ENCODE peak calls at places on chromosome 19, in seven cellular contexts. G is CD4-positive, alpha-beta memory T cell; M is mesenchymal stem cell; W is effector memory CD4-positive, alpha-beta T cell; B is esophagus squamous epithelium; A is breast epithelium; J is heart right ventricle. H is an unnamed sample.

GRCh38 chr19:51663650-51664049 is 17.0 kb upstream of the SIGLEC14 start:
- DNase-seq in B (no peak), M (no peak), J (no peak), W (no peak), A (no peak), G (no peak), H (no peak)

GRCh38 chr19:43901395-43902390 is 33.4 kb downstream of the ZNF45 start:
- DNase-seq in M (peak; percentile 89), A (peak; percentile 72), G (peak; percentile 49), B (peak; percentile 4), J (peak; percentile 76), W (peak; percentile 47), H (no peak)

GRCh38 chr19:29884466-29884865 is 57.6 kb upstream of the URI1 start:
- DNase-seq in W (no peak), G (no peak), B (no peak), M (no peak), A (no peak), J (no peak), H (no peak)

GRCh38 chr19:36417752-36418286 is 625 bp downstream of the ZFP82 start:
- DNase-seq in A (no peak), B (no peak), G (no peak), W (no peak), M (no peak), J (peak; percentile 13), H (no peak)

GRCh38 chr19:3547301-3547731 is 8.3 kb downstream of the TEKTIP1 start:
- DNase-seq in J (no peak), B (no peak), W (no peak), G (no peak), A (no peak), M (no peak), H (no peak)

GRCh38 chr19:23415561-23416191 is 20.4 kb upstream of the ZNF91 start:
- DNase-seq in M (peak; percentile 6), G (no peak), A (no peak), B (no peak), W (no peak), J (peak; percentile 31), H (no peak)

GRCh38 chr19:2540646-2541454 is 64.9 kb downstream of the GADD45B start:
- DNase-seq in W (no peak), G (no peak), M (peak; percentile 98), A (peak; percentile 97), B (no peak), J (peak; percentile 87), H (peak; percentile 75)

GRCh38 chr19:29098863-29099481 is 114.0 kb downstream of the UQCRFS1 start:
- DNase-seq in W (no peak), J (peak; percentile 36), B (no peak), G (no peak), M (no peak), A (no peak), H (peak; percentile 11)

GRCh38 chr19:947707-948533 is 22.1 kb downstream of the ARID3A start:
- DNase-seq in G (no peak), A (no peak), W (no peak), J (peak; percentile 59), B (peak; percentile 54), M (no peak), H (no peak)

GRCh38 chr19:23402388-23402787 is 7.1 kb upstream of the ZNF91 start:
- DNase-seq in G (no peak), W (no peak), A (no peak), J (no peak), B (no peak), M (no peak), H (no peak)

GRCh38 chr19:1125601-1126533 is 22.1 kb downstream of the GPX4 start:
- DNase-seq in A (no peak), J (no peak), M (no peak), B (no peak), G (no peak), W (no peak), H (no peak)

GRCh38 chr19:13092608-13093260 is 9.9 kb downstream of the LYL1 start:
- DNase-seq in M (no peak), A (no peak), B (no peak), G (no peak), J (no peak), W (no peak), H (no peak)

GRCh38 chr19:47446534-47447469 is 24.9 kb downstream of the SLC8A2 start:
- DNase-seq in M (peak; percentile 29), G (no peak), J (no peak), W (no peak), B (no peak), A (no peak), H (no peak)

GRCh38 chr19:55220525-55220924 is 8.0 kb downstream of the TMEM86B start:
- DNase-seq in G (no peak), A (no peak), W (no peak), M (no peak), B (no peak), J (no peak), H (no peak)

GRCh38 chr19:55213547-55213946 is 4.2 kb upstream of the PTPRH start:
- DNase-seq in G (no peak), A (no peak), B (no peak), M (no peak), J (no peak), W (no peak), H (no peak)

GRCh38 chr19:55212447-55212846 is 3.1 kb upstream of the PTPRH start:
- DNase-seq in J (no peak), A (no peak), G (peak; percentile 15), W (no peak), M (no peak), B (no peak), H (no peak)

DNA sequence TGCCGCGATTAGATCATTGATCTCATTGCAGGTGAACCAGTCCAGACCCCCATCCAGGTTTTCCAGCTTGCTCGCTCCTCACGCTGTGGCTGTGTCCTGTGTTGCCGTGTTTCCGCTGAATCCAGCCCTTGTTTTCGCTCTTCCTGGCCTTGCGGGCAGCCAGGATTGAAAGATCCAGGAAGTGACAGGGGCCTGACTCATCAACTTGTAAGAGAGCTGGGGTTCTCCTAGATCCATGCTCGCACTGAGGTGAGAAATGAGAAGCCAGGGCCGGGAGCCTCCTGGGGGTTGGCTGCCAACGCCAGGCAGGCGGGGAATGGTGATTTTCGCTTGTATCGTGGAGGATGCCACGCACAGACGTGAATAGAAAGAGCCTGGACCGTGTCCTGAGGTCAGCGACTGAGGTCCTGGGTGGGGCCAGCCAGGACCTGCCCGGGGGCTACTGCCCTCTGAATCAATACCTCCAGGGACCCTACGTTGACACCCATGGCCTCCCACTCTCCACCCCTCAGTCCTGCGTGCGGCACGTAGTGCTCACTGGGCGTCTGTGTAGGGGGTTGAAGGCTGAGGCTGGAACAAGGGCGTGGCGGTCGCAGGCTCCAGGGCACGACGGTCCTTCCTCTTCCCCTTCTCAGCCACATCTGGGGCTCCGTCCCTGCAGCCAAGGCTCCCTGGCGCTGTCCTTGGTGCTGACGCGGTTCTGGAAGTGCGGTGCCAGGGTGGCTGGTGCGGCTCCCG is 7.3 kb upstream of the PTPRH start:
- DNase-seq in G (peak; percentile 11), W (peak; percentile 11), B (no peak), J (peak; percentile 85), M (peak; percentile 100), A (peak; percentile 70), H (peak; percentile 34)
- H3K27ac ChIP-seq in G (no peak overlapping the region), W (no peak overlapping the region), B (peak overlapping the region; percentile 62), J (peak overlapping the region; percentile 88), M (peak overlapping the region; percentile 78), A (no peak overlapping the region), H (no peak overlapping the region)

DNA sequence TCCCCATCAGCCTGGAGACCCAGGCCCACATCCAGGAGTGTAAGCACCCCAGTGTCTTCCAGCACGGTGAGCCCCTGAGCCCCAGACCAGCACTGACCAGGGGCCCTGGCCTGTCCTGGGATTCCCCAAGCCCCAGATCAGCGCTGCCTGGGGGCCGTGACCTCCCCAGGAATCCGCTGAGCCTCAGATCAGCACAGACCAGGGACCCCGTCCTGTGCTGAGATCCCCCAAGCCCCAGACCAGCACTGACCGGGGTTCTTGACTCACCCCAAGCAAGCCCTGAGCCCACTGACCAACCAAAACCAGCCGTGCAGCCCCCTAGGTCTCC is 5.7 kb downstream of the MCOLN1 start:
- DNase-seq in W (no peak), B (no peak), M (no peak), A (no peak), J (no peak), G (no peak), H (no peak)
- H3K27ac ChIP-seq in W (no peak overlapping the region), B (no peak overlapping the region), M (no peak overlapping the region), A (no peak overlapping the region), J (peak overlapping the region; percentile 62), G (no peak overlapping the region), H (no peak overlapping the region)

DNA sequence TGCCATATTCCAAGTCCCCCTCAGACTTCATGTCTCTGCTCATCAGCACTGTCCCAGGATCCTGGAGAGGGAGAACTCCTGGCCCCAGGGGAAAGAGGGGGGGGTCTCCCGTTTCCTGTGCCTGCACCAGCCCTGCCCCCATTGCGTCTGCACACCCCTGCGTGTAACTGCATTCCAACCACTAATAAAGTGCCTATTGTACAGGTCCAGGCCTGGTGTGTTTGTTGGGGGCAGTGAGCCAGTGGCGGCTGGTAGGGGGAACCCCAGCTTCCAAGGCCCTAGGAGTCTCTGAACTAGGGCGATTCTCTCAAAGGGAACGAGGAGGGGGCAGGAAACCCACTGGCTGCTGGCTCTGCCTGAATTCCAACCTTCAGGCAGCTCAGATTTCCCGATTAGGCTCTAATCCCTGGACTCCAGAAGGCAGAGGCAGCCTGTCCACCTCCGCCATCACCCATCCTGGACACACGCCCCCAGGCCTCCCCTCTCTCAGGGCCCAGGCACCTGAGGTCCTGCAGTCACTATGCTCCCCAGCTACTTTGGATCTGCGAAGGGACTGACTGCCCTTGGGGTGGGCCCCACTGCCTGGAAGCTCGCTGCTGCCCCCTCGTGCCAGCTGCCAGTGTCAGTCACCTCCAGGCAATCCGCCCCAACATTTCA is 9.7 kb upstream of the ILF3 start:
- DNase-seq in B (no peak), M (peak; percentile 79), A (peak; percentile 88), J (peak; percentile 89), W (peak; percentile 76), G (peak; percentile 80), H (peak; percentile 52)
- H3K27ac ChIP-seq in B (peak overlapping the region; percentile 66), M (no peak overlapping the region), A (peak overlapping the region; percentile 84), J (peak overlapping the region; percentile 27), W (peak overlapping the region; percentile 48), G (peak overlapping the region; percentile 37), H (peak overlapping the region; percentile 6)

GRCh38 chr19:41411094-41411493 is 13.5 kb downstream of the BCKDHA start:
- DNase-seq in W (no peak), M (no peak), J (no peak), G (no peak), B (no peak), A (no peak), H (no peak)

GRCh38 chr19:41410655-41411054 is 13.0 kb downstream of the BCKDHA start:
- DNase-seq in A (no peak), B (no peak), G (no peak), W (no peak), J (no peak), M (no peak), H (no peak)

GRCh38 chr19:41407271-41407670 is 9.7 kb downstream of the BCKDHA start:
- DNase-seq in B (no peak), W (no peak), G (no peak), J (no peak), A (no peak), M (no peak), H (no peak)

GRCh38 chr19:41408256-41408655 is 10.6 kb downstream of the BCKDHA start:
- DNase-seq in M (no peak), B (no peak), G (no peak), A (no peak), J (no peak), W (no peak), H (no peak)

DNA sequence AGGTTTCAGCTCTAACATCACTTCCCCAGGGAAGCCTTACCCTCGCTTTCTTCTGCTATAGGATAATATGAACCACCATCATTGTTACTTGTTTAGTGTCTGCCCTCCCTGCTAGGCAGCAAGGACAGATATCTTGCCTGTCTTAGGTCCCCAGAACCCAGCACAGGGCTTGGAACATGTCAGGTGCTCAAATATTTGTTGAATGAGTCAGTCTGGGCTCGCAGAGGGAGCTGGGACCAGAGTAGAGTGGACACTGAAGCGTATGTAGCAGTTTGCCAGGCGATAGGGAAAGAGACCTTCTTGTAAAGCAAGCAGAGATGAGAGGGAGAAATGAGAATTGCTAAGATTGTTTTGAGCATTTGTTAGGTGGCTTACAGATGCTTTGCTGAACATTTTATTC is 11.7 kb downstream of the BCKDHA start:
- DNase-seq in B (no peak), A (peak; percentile 65), W (no peak), M (peak; percentile 34), G (no peak), J (no peak), H (no peak)
- H3K27ac ChIP-seq in B (peak overlapping the region; percentile 81), A (peak overlapping the region; percentile 78), W (no peak overlapping the region), M (no peak overlapping the region), G (no peak overlapping the region), J (peak overlapping the region; percentile 57), H (peak overlapping the region; percentile 12)

H was measured in thoracic aorta.